ENCODE peak calls at places on chromosomes 4 and X, in seven cellular contexts. X is frontal cortex; L is dorsolateral prefrontal cortex; M is NAMALWA; I is stimulated activated CD4-positive, alpha-beta T cell treated with anti-CD3 and anti-CD28 coated beads, TNF-alpha, amount 100 ng/mL, for 48 hours; Q is B cell; A is KG1. S is an unnamed sample.

GRCh38 chr4:23455482-23455881 is 434.4 kb downstream of the PPARGC1A start:
- DNase-seq in X (no peak), L (no peak), M (no peak), I (no peak), Q (no peak), A (no peak), S (no peak)

GRCh38 chrX:137565921-137566745 is at the start of gene ZIC3:
- DNase-seq in X (peak; percentile 85), L (peak; percentile 65), M (no peak), I (no peak), Q (no peak), A (no peak), S (peak; percentile 66)

GRCh38 chrX:122500556-122500955 is 683.5 kb upstream of the GRIA3 start:
- DNase-seq in X (no peak), L (no peak), M (no peak), I (no peak), Q (no peak), A (no peak), S (no peak)

GRCh38 chr4:176545886-176546285 is 226.1 kb downstream of the SPCS3 start:
- DNase-seq in X (no peak), L (no peak), M (no peak), I (no peak), Q (no peak), A (no peak), S (no peak)

GRCh38 chr4:24210332-24210902 is 320.6 kb upstream of the PPARGC1A start:
- DNase-seq in X (no peak), L (no peak), M (no peak), I (no peak), Q (no peak), A (no peak), S (no peak)

GRCh38 chr4:125368161-125368560 is 53.4 kb downstream of the FAT4 start:
- DNase-seq in X (no peak), L (no peak), M (no peak), I (no peak), Q (no peak), A (no peak), S (no peak)

GRCh38 chrX:7132335-7133035 is 15.0 kb upstream of the STS start:
- DNase-seq in X (no peak), L (no peak), M (peak; percentile 60), I (no peak), Q (peak; percentile 41), A (no peak), S (no peak)

GRCh38 chr4:54526560-54526959 is 131.2 kb upstream of the KIT start:
- DNase-seq in X (no peak), L (no peak), M (no peak), I (no peak), Q (no peak), A (no peak), S (no peak)

GRCh38 chrX:37361596-37361995 is 12.4 kb downstream of the PRRG1 start:
- DNase-seq in X (no peak), L (no peak), M (no peak), I (no peak), Q (no peak), A (no peak), S (no peak)

GRCh38 chr4:121860121-121860520 is 10.2 kb downstream of the BBS7 start:
- DNase-seq in X (no peak), L (no peak), M (no peak), I (no peak), Q (no peak), A (no peak), S (no peak)

GRCh38 chr4:149845643-149846208 is 30.1 kb upstream of the IQCM start:
- DNase-seq in X (no peak), L (no peak), M (no peak), I (no peak), Q (no peak), A (no peak), S (no peak)

GRCh38 chr4:140349816-140350215 is 23.6 kb upstream of the SCOC start:
- DNase-seq in X (no peak), L (no peak), M (no peak), I (no peak), Q (no peak), A (no peak), S (no peak)

GRCh38 chr4:119627267-119628190 is 1.1 kb downstream of the PDE5A start:
- DNase-seq in X (peak; percentile 71), L (no peak), M (peak; percentile 69), I (no peak), Q (no peak), A (no peak), S (peak; percentile 9)

GRCh38 chrX:12825801-12826200 is 34.6 kb downstream of the PRPS2 start:
- DNase-seq in X (no peak), L (no peak), M (no peak), I (no peak), Q (no peak), A (no peak), S (no peak)

GRCh38 chr4:52201705-52202104 is 150.6 kb downstream of the SPATA18 start:
- DNase-seq in X (no peak), L (no peak), M (no peak), I (no peak), Q (no peak), A (no peak), S (no peak)

GRCh38 chrX:129158505-129158904 is 364.8 kb downstream of the SMARCA1 start:
- DNase-seq in X (no peak), L (no peak), M (no peak), I (no peak), Q (no peak), A (no peak), S (no peak)

GRCh38 chrX:140354431-140355120 is 150.3 kb downstream of the SOX3 start:
- DNase-seq in X (no peak), L (no peak), M (no peak), I (no peak), Q (no peak), A (no peak), S (no peak)

GRCh38 chrX:152154050-152154449 is 15.7 kb upstream of the MAGEA10 start:
- DNase-seq in X (no peak), L (no peak), M (no peak), I (no peak), Q (no peak), A (no peak), S (no peak)

GRCh38 chr4:113837397-113837796 is 75.9 kb upstream of the CAMK2D start:
- DNase-seq in X (no peak), L (no peak), M (peak; percentile 72), I (no peak), Q (no peak), A (peak; percentile 37), S (no peak)

GRCh38 chr4:28225005-28225404 is 1364.4 kb downstream of the STIM2 start:
- DNase-seq in X (no peak), L (no peak), M (peak; percentile 37), I (no peak), Q (no peak), A (no peak), S (no peak)

GRCh38 chr4:141246683-141247429 is 26.2 kb downstream of the ZNF330 start:
- DNase-seq in X (no peak), L (no peak), M (no peak), I (no peak), Q (no peak), A (no peak), S (no peak)

GRCh38 chr4:1539859-1540600 is 133.8 kb upstream of the NKX1-1 start:
- DNase-seq in X (no peak), L (no peak), M (no peak), I (no peak), Q (no peak), A (no peak), S (no peak)

GRCh38 chr4:29581469-29581868 is 1138.7 kb upstream of the PCDH7 start:
- DNase-seq in X (no peak), L (peak; percentile 37), M (no peak), I (no peak), Q (no peak), A (no peak), S (no peak)

GRCh38 chrX:37627602-37628001 is 56.1 kb downstream of the LANCL3 start:
- DNase-seq in X (no peak), L (no peak), M (no peak), I (no peak), Q (no peak), A (no peak), S (no peak)